ENCODE peak calls at places on chromosomes 1 and 21, in six cellular contexts. One of them, this sample, is unnamed.
A peak's percentile ranks its signal among the peaks of the same experiment; 100 is the strongest.

GRCh38 chr1:230103341-230104173 is 36.5 kb downstream of the GALNT2 start:
- DNase-seq in Daoy: no peak
- DNase-seq in iris pigment epithelial cell: no peak
- DNase-seq in Peyer's patch: no peak
- DNase-seq in stimulated activated CD4-positive, alpha-beta T cell treated with anti-CD3 and anti-CD28 coated beads, Interleukin-2, amount 100 ng/mL, for 4 hours: no peak
- DNase-seq in stimulated activated CD8-positive, alpha-beta memory T cell treated with anti-CD3 and anti-CD28 coated beads, Interleukin-4, amount 100 ng/mL, for 24 hours: no peak
- DNase-seq in this sample: peak; percentile 47

GRCh38 chr1:19312782-19313635 is 883 bp downstream of the SLC66A1 start:
- DNase-seq in Peyer's patch: no peak
- DNase-seq in iris pigment epithelial cell: no peak
- DNase-seq in stimulated activated CD8-positive, alpha-beta memory T cell treated with anti-CD3 and anti-CD28 coated beads, Interleukin-4, amount 100 ng/mL, for 24 hours: no peak
- DNase-seq in stimulated activated CD4-positive, alpha-beta T cell treated with anti-CD3 and anti-CD28 coated beads, Interleukin-2, amount 100 ng/mL, for 4 hours: no peak
- DNase-seq in Daoy: no peak
- DNase-seq in this sample: no peak

GRCh38 chr21:36260030-36260787 is 59.8 kb upstream of the MORC3 start:
- DNase-seq in Peyer's patch: no peak
- DNase-seq in Daoy: peak; percentile 70
- DNase-seq in iris pigment epithelial cell: peak; percentile 70
- DNase-seq in stimulated activated CD4-positive, alpha-beta T cell treated with anti-CD3 and anti-CD28 coated beads, Interleukin-2, amount 100 ng/mL, for 4 hours: peak; percentile 24
- DNase-seq in stimulated activated CD8-positive, alpha-beta memory T cell treated with anti-CD3 and anti-CD28 coated beads, Interleukin-4, amount 100 ng/mL, for 24 hours: no peak
- DNase-seq in this sample: peak; percentile 81

GRCh38 chr21:37677006-37677405 is 239.3 kb downstream of the KCNJ6 start:
- DNase-seq in Daoy: no peak
- DNase-seq in iris pigment epithelial cell: no peak
- DNase-seq in stimulated activated CD4-positive, alpha-beta T cell treated with anti-CD3 and anti-CD28 coated beads, Interleukin-2, amount 100 ng/mL, for 4 hours: no peak
- DNase-seq in stimulated activated CD8-positive, alpha-beta memory T cell treated with anti-CD3 and anti-CD28 coated beads, Interleukin-4, amount 100 ng/mL, for 24 hours: no peak
- DNase-seq in Peyer's patch: no peak
- DNase-seq in this sample: no peak

GRCh38 chr1:167400359-167400953 is 117.9 kb downstream of the CD247 start:
- DNase-seq in iris pigment epithelial cell: no peak
- DNase-seq in Peyer's patch: no peak
- DNase-seq in Daoy: no peak
- DNase-seq in stimulated activated CD8-positive, alpha-beta memory T cell treated with anti-CD3 and anti-CD28 coated beads, Interleukin-4, amount 100 ng/mL, for 24 hours: no peak
- DNase-seq in stimulated activated CD4-positive, alpha-beta T cell treated with anti-CD3 and anti-CD28 coated beads, Interleukin-2, amount 100 ng/mL, for 4 hours: no peak
- DNase-seq in this sample: no peak

GRCh38 chr1:185162491-185162890 is 5.5 kb downstream of the SWT1 start:
- DNase-seq in Daoy: no peak
- DNase-seq in stimulated activated CD4-positive, alpha-beta T cell treated with anti-CD3 and anti-CD28 coated beads, Interleukin-2, amount 100 ng/mL, for 4 hours: no peak
- DNase-seq in stimulated activated CD8-positive, alpha-beta memory T cell treated with anti-CD3 and anti-CD28 coated beads, Interleukin-4, amount 100 ng/mL, for 24 hours: no peak
- DNase-seq in Peyer's patch: no peak
- DNase-seq in iris pigment epithelial cell: no peak
- DNase-seq in this sample: no peak

GRCh38 chr21:16345757-16346156 is 616.0 kb downstream of the USP25 start:
- DNase-seq in stimulated activated CD4-positive, alpha-beta T cell treated with anti-CD3 and anti-CD28 coated beads, Interleukin-2, amount 100 ng/mL, for 4 hours: no peak
- DNase-seq in Peyer's patch: no peak
- DNase-seq in Daoy: no peak
- DNase-seq in iris pigment epithelial cell: no peak
- DNase-seq in stimulated activated CD8-positive, alpha-beta memory T cell treated with anti-CD3 and anti-CD28 coated beads, Interleukin-4, amount 100 ng/mL, for 24 hours: no peak
- DNase-seq in this sample: no peak

GRCh38 chr21:42234464-42235241 is 15.7 kb downstream of the ABCG1 start:
- DNase-seq in iris pigment epithelial cell: peak; percentile 34
- DNase-seq in Peyer's patch: peak; percentile 87
- DNase-seq in stimulated activated CD4-positive, alpha-beta T cell treated with anti-CD3 and anti-CD28 coated beads, Interleukin-2, amount 100 ng/mL, for 4 hours: peak; percentile 49
- DNase-seq in Daoy: peak; percentile 62
- DNase-seq in stimulated activated CD8-positive, alpha-beta memory T cell treated with anti-CD3 and anti-CD28 coated beads, Interleukin-4, amount 100 ng/mL, for 24 hours: peak; percentile 57
- DNase-seq in this sample: no peak

GRCh38 chr1:209646558-209646957 is 5.7 kb downstream of the LAMB3 start:
- DNase-seq in stimulated activated CD4-positive, alpha-beta T cell treated with anti-CD3 and anti-CD28 coated beads, Interleukin-2, amount 100 ng/mL, for 4 hours: no peak
- DNase-seq in stimulated activated CD8-positive, alpha-beta memory T cell treated with anti-CD3 and anti-CD28 coated beads, Interleukin-4, amount 100 ng/mL, for 24 hours: no peak
- DNase-seq in Daoy: peak; percentile 78
- DNase-seq in Peyer's patch: no peak
- DNase-seq in iris pigment epithelial cell: peak; percentile 48
- DNase-seq in this sample: peak; percentile 81

GRCh38 chr1:245458761-245459174 is 304.0 kb downstream of the KIF26B start:
- DNase-seq in Daoy: peak; percentile 28
- DNase-seq in iris pigment epithelial cell: peak; percentile 25
- DNase-seq in stimulated activated CD4-positive, alpha-beta T cell treated with anti-CD3 and anti-CD28 coated beads, Interleukin-2, amount 100 ng/mL, for 4 hours: no peak
- DNase-seq in stimulated activated CD8-positive, alpha-beta memory T cell treated with anti-CD3 and anti-CD28 coated beads, Interleukin-4, amount 100 ng/mL, for 24 hours: no peak
- DNase-seq in Peyer's patch: no peak
- DNase-seq in this sample: peak; percentile 55

GRCh38 chr1:162091681-162092524 is 22.4 kb downstream of the NOS1AP start:
- DNase-seq in stimulated activated CD4-positive, alpha-beta T cell treated with anti-CD3 and anti-CD28 coated beads, Interleukin-2, amount 100 ng/mL, for 4 hours: no peak
- DNase-seq in Daoy: no peak
- DNase-seq in Peyer's patch: no peak
- DNase-seq in iris pigment epithelial cell: no peak
- DNase-seq in stimulated activated CD8-positive, alpha-beta memory T cell treated with anti-CD3 and anti-CD28 coated beads, Interleukin-4, amount 100 ng/mL, for 24 hours: no peak
- DNase-seq in this sample: peak; percentile 54

GRCh38 chr1:24236170-24237045 is 49.3 kb upstream of the IFNLR1 start:
- DNase-seq in Daoy: peak; percentile 90
- DNase-seq in stimulated activated CD4-positive, alpha-beta T cell treated with anti-CD3 and anti-CD28 coated beads, Interleukin-2, amount 100 ng/mL, for 4 hours: no peak
- DNase-seq in stimulated activated CD8-positive, alpha-beta memory T cell treated with anti-CD3 and anti-CD28 coated beads, Interleukin-4, amount 100 ng/mL, for 24 hours: peak; percentile 11
- DNase-seq in Peyer's patch: no peak
- DNase-seq in iris pigment epithelial cell: peak; percentile 67
- DNase-seq in this sample: peak; percentile 84

GRCh38 chr1:70509996-70510876 is 99.2 kb downstream of the CTH start:
- DNase-seq in Daoy: peak; percentile 61
- DNase-seq in iris pigment epithelial cell: peak; percentile 94
- DNase-seq in stimulated activated CD4-positive, alpha-beta T cell treated with anti-CD3 and anti-CD28 coated beads, Interleukin-2, amount 100 ng/mL, for 4 hours: no peak
- DNase-seq in stimulated activated CD8-positive, alpha-beta memory T cell treated with anti-CD3 and anti-CD28 coated beads, Interleukin-4, amount 100 ng/mL, for 24 hours: no peak
- DNase-seq in Peyer's patch: no peak
- DNase-seq in this sample: peak; percentile 87

GRCh38 chr1:156104065-156104810 is 10.3 kb upstream of the LMNA start:
- DNase-seq in Daoy: peak; percentile 89
- DNase-seq in stimulated activated CD4-positive, alpha-beta T cell treated with anti-CD3 and anti-CD28 coated beads, Interleukin-2, amount 100 ng/mL, for 4 hours: no peak
- DNase-seq in Peyer's patch: peak; percentile 81
- DNase-seq in stimulated activated CD8-positive, alpha-beta memory T cell treated with anti-CD3 and anti-CD28 coated beads, Interleukin-4, amount 100 ng/mL, for 24 hours: no peak
- DNase-seq in iris pigment epithelial cell: peak; percentile 71
- DNase-seq in this sample: peak; percentile 92

GRCh38 chr1:219544163-219544846 is 68.6 kb downstream of the ZC3H11B start:
- DNase-seq in iris pigment epithelial cell: no peak
- DNase-seq in Peyer's patch: no peak
- DNase-seq in Daoy: no peak
- DNase-seq in stimulated activated CD4-positive, alpha-beta T cell treated with anti-CD3 and anti-CD28 coated beads, Interleukin-2, amount 100 ng/mL, for 4 hours: no peak
- DNase-seq in stimulated activated CD8-positive, alpha-beta memory T cell treated with anti-CD3 and anti-CD28 coated beads, Interleukin-4, amount 100 ng/mL, for 24 hours: no peak
- DNase-seq in this sample: no peak

GRCh38 chr1:113031060-113031933 is 41.7 kb upstream of the LRIG2 start:
- DNase-seq in Peyer's patch: no peak
- DNase-seq in Daoy: no peak
- DNase-seq in stimulated activated CD8-positive, alpha-beta memory T cell treated with anti-CD3 and anti-CD28 coated beads, Interleukin-4, amount 100 ng/mL, for 24 hours: no peak
- DNase-seq in iris pigment epithelial cell: no peak
- DNase-seq in stimulated activated CD4-positive, alpha-beta T cell treated with anti-CD3 and anti-CD28 coated beads, Interleukin-2, amount 100 ng/mL, for 4 hours: no peak
- DNase-seq in this sample: no peak

GRCh38 chr1:239909894-239910293 is 181.8 kb upstream of the FMN2 start:
- DNase-seq in stimulated activated CD4-positive, alpha-beta T cell treated with anti-CD3 and anti-CD28 coated beads, Interleukin-2, amount 100 ng/mL, for 4 hours: no peak
- DNase-seq in stimulated activated CD8-positive, alpha-beta memory T cell treated with anti-CD3 and anti-CD28 coated beads, Interleukin-4, amount 100 ng/mL, for 24 hours: no peak
- DNase-seq in Daoy: peak; percentile 50
- DNase-seq in iris pigment epithelial cell: peak; percentile 88
- DNase-seq in Peyer's patch: no peak
- DNase-seq in this sample: peak; percentile 51

GRCh38 chr1:232017057-232017456 is 390.5 kb downstream of the DISC1 start:
- DNase-seq in Daoy: no peak
- DNase-seq in Peyer's patch: no peak
- DNase-seq in iris pigment epithelial cell: no peak
- DNase-seq in stimulated activated CD4-positive, alpha-beta T cell treated with anti-CD3 and anti-CD28 coated beads, Interleukin-2, amount 100 ng/mL, for 4 hours: no peak
- DNase-seq in stimulated activated CD8-positive, alpha-beta memory T cell treated with anti-CD3 and anti-CD28 coated beads, Interleukin-4, amount 100 ng/mL, for 24 hours: no peak
- DNase-seq in this sample: no peak

GRCh38 chr1:38119000-38119399 is 72.4 kb upstream of the POU3F1 start:
- DNase-seq in stimulated activated CD8-positive, alpha-beta memory T cell treated with anti-CD3 and anti-CD28 coated beads, Interleukin-4, amount 100 ng/mL, for 24 hours: no peak
- DNase-seq in Daoy: no peak
- DNase-seq in iris pigment epithelial cell: no peak
- DNase-seq in Peyer's patch: peak; percentile 21
- DNase-seq in stimulated activated CD4-positive, alpha-beta T cell treated with anti-CD3 and anti-CD28 coated beads, Interleukin-2, amount 100 ng/mL, for 4 hours: no peak
- DNase-seq in this sample: no peak

This sample was measured in M059J.